ENCODE peak calls at places on chromosomes 7 and 10, in five cellular contexts. One of them, this sample, is unnamed.

GRCh38 chr7:11524476-11525398 is 307.3 kb downstream of the THSD7A start:
- DNase-seq in natural killer cell: no peak
- DNase-seq in neuronal stem cell: no peak
- DNase-seq in RPMI8226: no peak
- DNase-seq in NCI-H446: no peak
- DNase-seq in this sample: no peak

GRCh38 chr10:108791794-108792474 is 1131.4 kb downstream of the XPNPEP1 start:
- DNase-seq in NCI-H446: no peak
- DNase-seq in natural killer cell: no peak
- DNase-seq in neuronal stem cell: no peak
- DNase-seq in RPMI8226: no peak
- DNase-seq in this sample: no peak

GRCh38 chr7:22628112-22628511 is 98.9 kb upstream of the IL6 start:
- DNase-seq in natural killer cell: no peak
- DNase-seq in NCI-H446: no peak
- DNase-seq in RPMI8226: no peak
- DNase-seq in neuronal stem cell: no peak
- DNase-seq in this sample: no peak

GRCh38 chr10:114166053-114166452 is 8.0 kb downstream of the CCDC186 start:
- DNase-seq in RPMI8226: no peak
- DNase-seq in natural killer cell: no peak
- DNase-seq in neuronal stem cell: no peak
- DNase-seq in NCI-H446: no peak
- DNase-seq in this sample: no peak

GRCh38 chr7:40799-41750 is 151.3 kb upstream of the FAM20C start:
- DNase-seq in RPMI8226: no peak
- DNase-seq in natural killer cell: peak
- DNase-seq in neuronal stem cell: no peak
- DNase-seq in NCI-H446: no peak
- DNase-seq in this sample: no peak

GRCh38 chr10:132861116-132861691 is 75.3 kb upstream of the NKX6-2 start:
- DNase-seq in neuronal stem cell: no peak
- DNase-seq in RPMI8226: no peak
- DNase-seq in natural killer cell: no peak
- DNase-seq in NCI-H446: no peak
- DNase-seq in this sample: no peak

GRCh38 chr10:89114846-89115625 is 92.1 kb downstream of the CH25H start:
- DNase-seq in RPMI8226: no peak
- DNase-seq in natural killer cell: no peak
- DNase-seq in neuronal stem cell: no peak
- DNase-seq in NCI-H446: no peak
- DNase-seq in this sample: no peak

GRCh38 chr7:91826377-91826776 is 54.1 kb downstream of the MTERF1 start:
- DNase-seq in RPMI8226: no peak
- DNase-seq in natural killer cell: no peak
- DNase-seq in NCI-H446: no peak
- DNase-seq in neuronal stem cell: no peak
- DNase-seq in this sample: no peak

GRCh38 chr7:101315336-101315735 is 6.3 kb downstream of the IFT22 start:
- DNase-seq in RPMI8226: peak
- DNase-seq in natural killer cell: no peak
- DNase-seq in NCI-H446: no peak
- DNase-seq in neuronal stem cell: peak
- DNase-seq in this sample: peak

GRCh38 chr7:135661311-135662122 is 797 bp upstream of the STMP1 start:
- DNase-seq in natural killer cell: no peak
- DNase-seq in neuronal stem cell: no peak
- DNase-seq in NCI-H446: no peak
- DNase-seq in RPMI8226: no peak
- DNase-seq in this sample: no peak

GRCh38 chr10:12337407-12337806 is 11.9 kb upstream of the CAMK1D start:
- DNase-seq in neuronal stem cell: no peak
- DNase-seq in natural killer cell: no peak
- DNase-seq in RPMI8226: no peak
- DNase-seq in NCI-H446: no peak
- DNase-seq in this sample: no peak

GRCh38 chr7:16999541-17000266 is 117.9 kb upstream of the AGR3 start:
- DNase-seq in RPMI8226: no peak
- DNase-seq in natural killer cell: no peak
- DNase-seq in NCI-H446: no peak
- DNase-seq in neuronal stem cell: no peak
- DNase-seq in this sample: no peak

GRCh38 chr7:148773344-148773743 is 74.6 kb downstream of the CUL1 start:
- DNase-seq in natural killer cell: peak
- DNase-seq in NCI-H446: no peak
- DNase-seq in neuronal stem cell: no peak
- DNase-seq in RPMI8226: no peak
- DNase-seq in this sample: no peak

GRCh38 chr10:122503004-122503403 is 41.7 kb downstream of the HTRA1 start:
- DNase-seq in neuronal stem cell: no peak
- DNase-seq in RPMI8226: no peak
- DNase-seq in natural killer cell: no peak
- DNase-seq in NCI-H446: no peak
- DNase-seq in this sample: no peak

GRCh38 chr7:151794508-151795167 is 82.3 kb downstream of the PRKAG2 start:
- DNase-seq in NCI-H446: no peak
- DNase-seq in RPMI8226: no peak
- DNase-seq in neuronal stem cell: peak
- DNase-seq in natural killer cell: no peak
- DNase-seq in this sample: no peak

GRCh38 chr10:113493943-113494342 is 58.9 kb upstream of the HABP2 start:
- DNase-seq in NCI-H446: no peak
- DNase-seq in natural killer cell: no peak
- DNase-seq in neuronal stem cell: no peak
- DNase-seq in RPMI8226: no peak
- DNase-seq in this sample: no peak

GRCh38 chr7:158343526-158343925 is 244.1 kb downstream of the PTPRN2 start:
- DNase-seq in natural killer cell: no peak
- DNase-seq in NCI-H446: no peak
- DNase-seq in RPMI8226: no peak
- DNase-seq in neuronal stem cell: no peak
- DNase-seq in this sample: no peak

GRCh38 chr7:154308928-154309327 is 256.7 kb downstream of the DPP6 start:
- DNase-seq in RPMI8226: no peak
- DNase-seq in NCI-H446: no peak
- DNase-seq in neuronal stem cell: no peak
- DNase-seq in natural killer cell: no peak
- DNase-seq in this sample: no peak

GRCh38 chr7:18345641-18346234 is 149.8 kb upstream of the HDAC9 start:
- DNase-seq in natural killer cell: no peak
- DNase-seq in NCI-H446: peak
- DNase-seq in neuronal stem cell: peak
- DNase-seq in RPMI8226: peak
- DNase-seq in this sample: no peak

GRCh38 chr10:43259981-43260761 is 6.7 kb downstream of the RASGEF1A start:
- DNase-seq in NCI-H446: no peak
- DNase-seq in neuronal stem cell: no peak
- DNase-seq in natural killer cell: peak
- DNase-seq in RPMI8226: peak
- DNase-seq in this sample: no peak

GRCh38 chr10:95478935-95479334 is 82.2 kb downstream of the SORBS1 start:
- DNase-seq in neuronal stem cell: no peak
- DNase-seq in RPMI8226: no peak
- DNase-seq in natural killer cell: no peak
- DNase-seq in NCI-H446: no peak
- DNase-seq in this sample: no peak

GRCh38 chr10:88725798-88726197 is 19.7 kb downstream of the LIPK start:
- DNase-seq in natural killer cell: no peak
- DNase-seq in neuronal stem cell: no peak
- DNase-seq in NCI-H446: no peak
- DNase-seq in RPMI8226: no peak
- DNase-seq in this sample: no peak

GRCh38 chr10:69413221-69413865 is 3.4 kb downstream of the TACR2 start:
- DNase-seq in neuronal stem cell: peak
- DNase-seq in natural killer cell: peak
- DNase-seq in RPMI8226: peak
- DNase-seq in NCI-H446: peak
- DNase-seq in this sample: no peak

GRCh38 chr10:79239275-79239779 is 107.9 kb upstream of the PPIF start:
- DNase-seq in natural killer cell: no peak
- DNase-seq in RPMI8226: peak
- DNase-seq in NCI-H446: no peak
- DNase-seq in neuronal stem cell: peak
- DNase-seq in this sample: no peak

GRCh38 chr10:11761431-11761830 is 19.2 kb downstream of the ECHDC3 start:
- DNase-seq in neuronal stem cell: no peak
- DNase-seq in RPMI8226: no peak
- DNase-seq in natural killer cell: no peak
- DNase-seq in NCI-H446: no peak
- DNase-seq in this sample: no peak

GRCh38 chr10:127947206-127947605 is 40.3 kb downstream of the PTPRE start:
- DNase-seq in natural killer cell: no peak
- DNase-seq in RPMI8226: no peak
- DNase-seq in NCI-H446: no peak
- DNase-seq in neuronal stem cell: no peak
- DNase-seq in this sample: no peak

GRCh38 chr10:77643795-77644468 is 6.3 kb upstream of the KCNMA1 start:
- DNase-seq in natural killer cell: no peak
- DNase-seq in neuronal stem cell: no peak
- DNase-seq in RPMI8226: peak
- DNase-seq in NCI-H446: no peak
- DNase-seq in this sample: peak

This sample was measured in keratinocyte.